ENCODE peak calls at places on chromosomes 3 and 15, in seven cellular contexts. Q is DND-41; O is K562; K is fibroblast of lung; T is activated CD4-positive, alpha-beta T cell treated with anti-CD3 and anti-CD28 coated beads for 36 hours; H is posterior vena cava; L is brain microvascular endothelial cell. I is an unnamed sample.

GRCh38 chr15:77042245-77042644 is 28.7 kb downstream of the TSPAN3 start:
- DNase-seq in Q (no peak), T (no peak), O (no peak), K (no peak), H (no peak), L (no peak), I (no peak)

GRCh38 chr3:29083081-29083480 is 197.8 kb upstream of the RBMS3 start:
- DNase-seq in K (no peak), L (no peak), T (no peak), Q (no peak), H (no peak), O (no peak), I (no peak)

GRCh38 chr15:73908030-73908821 is 18.0 kb upstream of the LOXL1 start:
- DNase-seq in T (peak), O (peak), H (peak), K (peak), L (peak), Q (peak), I (peak)

GRCh38 chr3:48952510-48953118 is 34.0 kb downstream of the ARIH2 start:
- DNase-seq in T (peak), H (no peak), Q (peak), K (no peak), L (no peak), O (peak), I (no peak)

GRCh38 chr3:167653750-167654149 is at the start of gene WDR49:
- DNase-seq in O (no peak), K (no peak), T (no peak), H (no peak), Q (no peak), L (no peak), I (no peak)

GRCh38 chr3:161576733-161577510 is 80.3 kb downstream of the OTOL1 start:
- DNase-seq in T (no peak), K (no peak), H (no peak), O (no peak), Q (no peak), L (no peak), I (no peak)

GRCh38 chr15:28960979-28961378 is 75.2 kb downstream of the APBA2 start:
- DNase-seq in O (peak), T (no peak), H (no peak), K (peak), L (peak), Q (no peak), I (no peak)

GRCh38 chr3:132344666-132345280 is 27.6 kb downstream of the ACP3 start:
- DNase-seq in H (no peak), L (no peak), K (peak), O (no peak), T (no peak), Q (no peak), I (no peak)

GRCh38 chr3:190064112-190064511 is 56.6 kb downstream of the P3H2 start:
- DNase-seq in Q (no peak), K (peak), O (no peak), T (no peak), H (no peak), L (peak), I (no peak)

GRCh38 chr3:139388961-139389551 is 391 bp downstream of the COPB2 start:
- DNase-seq in H (no peak), L (no peak), K (no peak), O (peak), Q (peak), T (peak), I (peak)

GRCh38 chr3:153640689-153641308 is 478.8 kb downstream of the RAP2B start:
- DNase-seq in H (no peak), K (no peak), O (peak), L (no peak), T (no peak), Q (no peak), I (peak)

GRCh38 chr3:39202094-39202493 is 9.7 kb upstream of the XIRP1 start:
- DNase-seq in K (no peak), O (peak), Q (no peak), L (no peak), T (no peak), H (peak), I (peak)

GRCh38 chr15:100245855-100246254 is 95.9 kb downstream of the ADAMTS17 start:
- DNase-seq in L (no peak), T (no peak), Q (no peak), K (no peak), H (peak), O (no peak), I (no peak)

GRCh38 chr3:13352621-13353131 is 67.4 kb downstream of the NUP210 start:
- DNase-seq in K (no peak), O (peak), T (peak), H (no peak), Q (peak), L (peak), I (no peak)

GRCh38 chr3:192884831-192885356 is 32.8 kb downstream of the MB21D2 start:
- DNase-seq in H (no peak), L (no peak), T (no peak), K (no peak), O (no peak), Q (no peak), I (no peak)

GRCh38 chr15:70430029-70430428 is 332.3 kb upstream of the TLE3 start:
- DNase-seq in H (no peak), O (no peak), T (no peak), Q (no peak), K (peak), L (peak), I (no peak)

GRCh38 chr15:81323559-81323943 is 390 bp downstream of the STARD5 start:
- DNase-seq in O (peak), L (no peak), K (no peak), H (no peak), T (no peak), Q (no peak), I (no peak)

GRCh38 chr3:5188419-5189405 is 1.2 kb downstream of the EDEM1 start:
- DNase-seq in K (peak), Q (peak), T (peak), H (no peak), O (peak), L (no peak), I (no peak)

GRCh38 chr15:78146437-78147154 is 2.6 kb upstream of the IDH3A start:
- DNase-seq in K (no peak), Q (no peak), L (no peak), T (no peak), O (no peak), H (no peak), I (no peak)

GRCh38 chr3:181326637-181327223 is 337.2 kb upstream of the DNAJC19 start:
- DNase-seq in H (no peak), L (peak), Q (no peak), O (peak), K (peak), T (no peak), I (no peak)

GRCh38 chr3:21665444-21665843 is 85.6 kb downstream of the ZNF385D start:
- DNase-seq in Q (no peak), K (no peak), H (no peak), O (no peak), T (no peak), L (no peak), I (no peak)

GRCh38 chr3:106302451-106303221 is 433.8 kb upstream of the CBLB start:
- DNase-seq in T (peak), O (peak), L (no peak), H (no peak), K (no peak), Q (peak), I (no peak)

GRCh38 chr3:79653242-79653830 is 114.5 kb downstream of the ROBO1 start:
- DNase-seq in L (no peak), K (no peak), T (no peak), O (no peak), Q (no peak), H (no peak), I (no peak)

GRCh38 chr3:165624761-165625160 is 212.5 kb downstream of the BCHE start:
- DNase-seq in L (peak), H (no peak), Q (no peak), T (no peak), K (peak), O (peak), I (no peak)

GRCh38 chr15:100809587-100809986 is 70.0 kb upstream of the ALDH1A3 start:
- DNase-seq in T (no peak), K (no peak), H (no peak), L (peak), Q (no peak), O (no peak), I (no peak)

GRCh38 chr3:115697263-115698053 is 74.1 kb downstream of the GAP43 start:
- DNase-seq in H (no peak), O (no peak), Q (no peak), T (no peak), L (no peak), K (no peak), I (no peak)

GRCh38 chr15:31338318-31338878 is 11.8 kb downstream of the KLF13 start:
- DNase-seq in H (peak), Q (no peak), L (no peak), K (peak), O (no peak), T (no peak), I (peak)

GRCh38 chr3:122295286-122295685 is 29.8 kb upstream of the CSTA start:
- DNase-seq in H (no peak), L (no peak), T (no peak), K (no peak), Q (no peak), O (no peak), I (no peak)

GRCh38 chr15:57158589-57158988 is 217.7 kb upstream of the CGNL1 start:
- DNase-seq in T (no peak), H (no peak), Q (no peak), K (no peak), L (no peak), O (no peak), I (no peak)

GRCh38 chr15:61794276-61794675 is 266.0 kb downstream of the VPS13C start:
- DNase-seq in T (no peak), K (peak), O (no peak), L (peak), H (no peak), Q (no peak), I (no peak)

GRCh38 chr3:87333393-87333892 is 57.1 kb upstream of the POU1F1 start:
- DNase-seq in T (peak), K (peak), H (no peak), L (peak), Q (no peak), O (peak), I (no peak)

GRCh38 chr15:99434506-99435137 is 131.2 kb upstream of the MEF2A start:
- DNase-seq in H (peak), O (no peak), L (no peak), Q (no peak), T (no peak), K (no peak), I (peak)

GRCh38 chr3:168546707-168547106 is 451.0 kb upstream of the GOLIM4 start:
- DNase-seq in Q (no peak), H (peak), L (no peak), K (no peak), O (no peak), T (no peak), I (no peak)

GRCh38 chr3:169147246-169148008 is 516.1 kb downstream of the MECOM start:
- DNase-seq in L (peak), K (peak), O (peak), T (peak), Q (no peak), H (peak), I (peak)

GRCh38 chr3:75232216-75232615 is 431.9 kb upstream of the FRG2C start:
- DNase-seq in K (no peak), H (no peak), O (no peak), T (no peak), L (no peak), Q (no peak), I (no peak)